ENCODE peak calls at places on chromosomes 11 and 22, in six cellular contexts. Y is cardiac fibroblast, S is tibial nerve, E is adrenal gland, W is ascending aorta, F is lower lobe of right lung. A is an unnamed sample.

GRCh38 chr22:28547132-28547842 is 132.4 kb downstream of the TTC28 start:
- DNase-seq in Y (peak), S (no peak), E (no peak), W (no peak), F (no peak), A (no peak)

GRCh38 chr22:26318975-26319374 is 110.1 kb upstream of the ASPHD2 start:
- DNase-seq in Y (no peak), S (no peak), E (no peak), W (no peak), F (no peak), A (no peak)

GRCh38 chr22:44100411-44100810 is 76.3 kb downstream of the PARVB start:
- DNase-seq in Y (no peak), S (no peak), E (no peak), W (no peak), F (peak), A (no peak)

GRCh38 chr22:25366876-25367466 is 147.5 kb downstream of the CRYBB2 start:
- DNase-seq in Y (no peak), S (no peak), E (no peak), W (no peak), F (peak), A (no peak)

GRCh38 chr22:25935266-25936058 is 193.5 kb downstream of the MYO18B start:
- DNase-seq in Y (no peak), S (no peak), E (no peak), W (no peak), F (no peak), A (no peak)

GRCh38 chr11:13055200-13055599 is 46.1 kb downstream of the RASSF10 start:
- DNase-seq in Y (no peak), S (no peak), E (no peak), W (no peak), F (no peak), A (no peak)

GRCh38 chr11:70304208-70304603 is 33.7 kb downstream of the PPFIA1 start:
- DNase-seq in Y (no peak), S (no peak), E (no peak), W (no peak), F (no peak), A (no peak)

GRCh38 chr11:108958446-108959123 is 293.7 kb downstream of the DDX10 start:
- DNase-seq in Y (peak), S (no peak), E (peak), W (no peak), F (no peak), A (no peak)

GRCh38 chr11:120807414-120808150 is 216.3 kb upstream of the TBCEL start:
- DNase-seq in Y (peak), S (no peak), E (no peak), W (no peak), F (no peak), A (no peak)

GRCh38 chr11:10409207-10409661 is 45.8 kb upstream of the AMPD3 start:
- DNase-seq in Y (peak), S (no peak), E (no peak), W (no peak), F (no peak), A (no peak)

GRCh38 chr11:31045335-31045734 is 324.2 kb downstream of the DCDC1 start:
- DNase-seq in Y (peak), S (no peak), E (no peak), W (no peak), F (no peak), A (peak)

GRCh38 chr11:78759067-78759466 is 184.4 kb upstream of the NARS2 start:
- DNase-seq in Y (no peak), S (no peak), E (no peak), W (no peak), F (no peak), A (no peak)

GRCh38 chr11:107799245-107799859 is 59.2 kb downstream of the SLC35F2 start:
- DNase-seq in Y (peak), S (peak), E (peak), W (peak), F (peak), A (peak)

GRCh38 chr11:32087602-32088001 is 3.3 kb upstream of the RCN1 start:
- DNase-seq in Y (peak), S (no peak), E (no peak), W (no peak), F (no peak), A (no peak)

GRCh38 chr11:11810764-11811726 is 30.7 kb upstream of the USP47 start:
- DNase-seq in Y (no peak), S (no peak), E (no peak), W (no peak), F (no peak), A (no peak)

GRCh38 chr11:61890536-61891330 is 612 bp downstream of the FADS3 start:
- DNase-seq in Y (peak), S (no peak), E (peak), W (peak), F (peak), A (no peak)

DNA sequence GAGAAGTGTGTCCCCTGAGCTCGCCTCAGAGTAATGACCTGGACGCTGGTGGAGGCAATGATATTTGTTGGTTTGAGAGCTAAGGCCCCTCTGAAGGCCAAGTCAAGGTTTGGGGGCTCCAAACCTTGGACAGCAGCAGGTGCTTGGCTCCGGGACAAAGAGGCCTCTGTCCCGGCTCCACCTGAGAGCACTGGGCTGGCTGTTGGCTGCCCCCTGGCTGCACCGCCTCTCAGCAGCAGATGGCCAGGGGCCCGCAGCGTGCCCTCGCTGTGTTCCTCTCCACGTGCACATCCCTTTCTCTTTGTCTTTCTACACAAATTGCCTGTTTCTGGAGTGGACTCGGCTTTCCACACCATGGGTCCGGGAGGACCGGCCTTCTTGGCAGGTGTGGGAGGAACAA is 301.3 kb downstream of the NTM start:
- DNase-seq in Y (no peak), S (no peak), E (no peak), W (no peak), F (no peak), A (no peak)
- TF ChIP-seq CTCF in Y (no peak), S (no peak), E (no peak), W (no peak), F (no peak), A (no peak)

GRCh38 chr11:119316017-119316728 is 757 bp downstream of the MCAM start:
- DNase-seq in Y (no peak), S (no peak), E (peak), W (peak), F (no peak), A (no peak)

GRCh38 chr11:119316729-119317591 is at the start of gene MCAM:
- DNase-seq in Y (peak), S (no peak), E (peak), W (peak), F (no peak), A (no peak)

GRCh38 chr11:119314748-119315138 is 2.2 kb downstream of the MCAM start:
- DNase-seq in Y (no peak), S (no peak), E (no peak), W (no peak), F (no peak), A (no peak)

GRCh38 chr11:119317592-119318239 is 786 bp upstream of the MCAM start:
- DNase-seq in Y (peak), S (no peak), E (no peak), W (no peak), F (no peak), A (no peak)

GRCh38 chr11:119315139-119316016 is 1.6 kb downstream of the MCAM start:
- DNase-seq in Y (no peak), S (no peak), E (peak), W (no peak), F (no peak), A (no peak)
- H3K4me3 ChIP-seq in Y (peak), S (peak), E (no peak), W (peak), F (peak), A (no peak)

GRCh38 chr11:112588252-112588668 is 327.6 kb upstream of the PLET1 start:
- DNase-seq in Y (peak), S (peak), E (peak), W (no peak), F (peak), A (peak)
- TF ChIP-seq CTCF in Y (peak), S (peak), E (peak), W (peak), F (peak), A (peak)

GRCh38 chr22:22166941-22167713 is 77.5 kb upstream of the VPREB1 start:
- DNase-seq in Y (no peak), S (no peak), E (no peak), W (no peak), F (no peak), A (no peak)

GRCh38 chr22:22169923-22170322 is 74.7 kb upstream of the VPREB1 start:
- DNase-seq in Y (no peak), S (no peak), E (no peak), W (no peak), F (no peak), A (no peak)

GRCh38 chr22:22167791-22168189 is 76.8 kb upstream of the VPREB1 start:
- DNase-seq in Y (no peak), S (no peak), E (no peak), W (no peak), F (no peak), A (no peak)

GRCh38 chr22:22168190-22168940 is 76.2 kb upstream of the VPREB1 start:
- DNase-seq in Y (peak), S (no peak), E (no peak), W (no peak), F (no peak), A (peak)

DNA sequence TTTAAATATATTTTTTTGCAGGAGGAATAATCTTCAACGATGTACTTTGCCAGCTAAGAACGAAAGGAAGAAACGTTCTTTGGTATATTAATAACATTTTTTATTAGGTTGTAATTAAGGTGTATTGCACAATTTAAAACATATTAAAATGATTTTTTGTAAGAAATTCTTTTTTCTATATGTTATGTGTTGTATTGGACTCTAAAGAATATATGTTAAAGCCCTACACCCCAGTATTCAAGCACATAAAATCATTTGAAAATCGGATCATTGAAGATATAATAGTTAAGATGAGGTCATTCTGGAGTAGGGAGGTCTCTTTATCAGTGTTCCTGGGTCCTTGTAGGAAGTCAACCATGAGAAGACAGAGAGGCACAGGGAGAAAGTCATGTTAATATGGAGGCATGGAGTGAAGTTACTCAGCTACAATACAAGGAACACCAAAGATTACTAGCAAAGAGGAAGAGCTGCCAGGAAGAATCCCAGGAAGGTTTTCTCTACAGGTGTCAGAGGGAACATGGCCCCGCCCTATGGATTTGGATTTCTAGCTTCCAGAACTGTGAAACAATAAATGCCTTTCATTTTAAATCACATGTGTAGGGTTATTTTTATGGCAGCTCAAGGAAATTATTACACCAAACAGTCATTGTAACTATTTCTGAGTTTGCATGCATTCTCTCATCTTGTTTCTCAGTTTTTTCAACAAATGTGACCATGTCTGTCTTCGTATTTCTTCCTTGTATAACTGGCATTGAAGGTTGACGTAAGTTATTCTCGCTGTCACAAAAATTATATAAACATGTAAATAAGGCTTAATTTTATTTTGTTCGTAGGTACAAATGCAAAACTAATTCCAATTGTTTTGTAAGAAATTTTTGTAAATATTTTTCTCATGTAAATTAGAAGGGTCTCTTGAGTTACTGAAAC is 75.4 kb upstream of the VPREB1 start:
- DNase-seq in Y (no peak), S (no peak), E (no peak), W (no peak), F (no peak), A (no peak)
- H3K4me3 ChIP-seq in Y (no peak), S (no peak), E (no peak), W (no peak), F (no peak), A (no peak)

DNA sequence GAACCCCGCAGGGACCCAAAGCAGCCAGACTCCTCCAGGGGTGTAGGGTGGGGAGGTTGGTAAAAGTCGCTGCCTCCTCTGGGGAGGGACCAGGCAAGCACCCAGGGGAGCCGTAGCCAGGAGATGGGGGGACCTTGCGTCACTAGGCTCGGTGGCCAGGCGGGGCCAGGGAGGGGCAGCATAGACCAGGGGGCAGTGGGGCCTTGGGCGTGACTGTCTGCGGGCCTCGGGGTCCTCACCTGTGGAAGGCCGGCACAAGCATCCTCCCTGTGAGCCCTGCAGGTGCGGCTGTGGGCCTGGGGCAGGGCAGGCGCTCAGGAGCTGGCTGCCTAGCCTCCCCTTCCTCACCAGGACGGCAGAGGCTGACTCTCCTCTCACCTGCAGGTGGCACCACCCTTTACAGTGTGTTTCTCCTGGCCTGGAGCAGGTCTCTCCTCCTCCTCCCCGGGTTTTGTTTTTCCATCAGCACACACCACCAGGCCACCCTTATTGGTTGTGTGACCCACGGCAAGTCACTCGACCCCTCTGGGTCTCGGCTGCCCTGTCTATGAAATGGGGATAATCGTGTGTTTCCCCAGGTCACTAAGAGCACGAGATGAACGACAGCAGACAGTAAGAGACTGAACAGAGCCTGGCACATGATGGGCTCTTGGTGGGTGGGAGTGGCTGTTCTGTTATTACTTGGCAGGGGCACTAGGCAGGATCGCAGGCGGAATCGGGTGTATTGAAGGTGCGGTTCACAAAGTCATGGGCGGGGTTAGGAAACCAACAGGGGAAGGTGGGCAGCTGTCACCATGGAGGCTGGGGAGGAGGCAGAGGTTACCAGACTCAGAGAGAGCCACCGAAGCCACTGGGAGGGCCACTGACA is 52.7 kb downstream of the FLRT1 start:
- DNase-seq in Y (no peak), S (no peak), E (no peak), W (no peak), F (no peak), A (no peak)
- TF ChIP-seq CTCF in Y (peak), S (no peak), E (no peak), W (no peak), F (peak), A (peak)

DNA sequence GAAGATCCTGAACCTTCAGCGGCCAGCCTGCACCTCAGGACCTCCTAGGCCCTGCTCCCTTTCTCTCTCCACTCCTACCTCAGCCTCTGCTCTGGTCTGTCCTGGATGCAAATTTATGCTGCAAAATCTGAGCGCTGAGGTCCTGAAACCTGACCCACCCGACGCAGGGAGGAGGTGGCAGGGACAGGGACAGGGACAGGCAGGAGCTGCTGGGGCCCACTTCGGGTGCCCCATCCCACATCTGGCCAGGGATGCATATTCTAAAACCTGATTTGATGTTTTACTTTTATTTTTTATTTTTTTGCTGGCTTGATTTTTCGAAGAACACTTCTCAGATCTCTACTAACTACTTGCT is 571 bp upstream of the PVALB start:
- DNase-seq in Y (no peak), S (no peak), E (no peak), W (no peak), F (no peak), A (no peak)
- H3K4me3 ChIP-seq in Y (no peak), S (no peak), E (no peak), W (no peak), F (peak), A (no peak)

GRCh38 chr11:95790123-95790932 is at the start of gene CEP57:
- DNase-seq in Y (peak), S (peak), E (peak), W (peak), F (peak), A (peak)

GRCh38 chr11:95789506-95790122 is at the start of gene FAM76B:
- DNase-seq in Y (peak), S (peak), E (peak), W (peak), F (peak), A (peak)

GRCh38 chr11:95791385-95792033 is 1.2 kb downstream of the CEP57 start:
- DNase-seq in Y (no peak), S (no peak), E (no peak), W (no peak), F (no peak), A (no peak)

GRCh38 chr11:95790933-95791247 is 592 bp downstream of the CEP57 start:
- DNase-seq in Y (peak), S (peak), E (peak), W (peak), F (peak), A (no peak)

DNA sequence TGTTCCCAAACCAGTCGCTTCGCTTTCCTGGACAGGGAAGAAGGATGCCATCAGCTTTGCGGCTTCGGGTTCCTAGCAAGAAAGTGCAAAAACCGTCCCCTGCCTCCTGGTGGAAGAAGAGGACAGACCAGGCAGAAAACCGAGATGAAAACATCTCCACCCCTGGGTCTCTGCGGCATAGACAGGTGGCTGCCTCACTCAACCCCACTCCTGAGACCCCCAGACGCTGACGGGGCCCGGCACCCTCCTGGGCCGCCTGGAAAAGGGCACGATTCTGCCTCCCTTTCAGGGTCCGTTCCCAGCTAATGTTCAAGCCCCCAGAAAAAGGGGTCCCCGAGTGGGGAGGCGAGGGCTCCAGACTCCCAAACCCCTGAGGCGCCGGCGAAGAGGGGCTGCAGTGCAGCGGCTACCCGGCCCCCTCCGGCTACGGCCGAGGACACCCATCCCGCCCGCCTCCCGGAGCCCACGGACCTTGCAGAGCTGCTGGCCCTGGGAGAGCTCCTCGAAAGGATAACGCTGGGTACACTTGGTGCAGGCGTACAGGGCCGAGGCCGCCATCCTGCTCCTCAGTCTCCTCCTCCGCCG is 569 bp downstream of the FAM76B start:
- DNase-seq in Y (peak), S (no peak), E (peak), W (no peak), F (no peak), A (no peak)
- TF ChIP-seq CTCF in Y (peak), S (no peak), E (peak), W (no peak), F (no peak), A (peak)

GRCh38 chr11:132242662-132243061 is 872.2 kb downstream of the NTM start:
- DNase-seq in Y (no peak), S (no peak), E (no peak), W (no peak), F (no peak), A (no peak)
- H3K4me3 ChIP-seq in Y (no peak), S (no peak), E (no peak), W (no peak), F (no peak), A (no peak)

GRCh38 chr11:7143908-7144307 is 55.1 kb downstream of the RBMXL2 start:
- DNase-seq in Y (peak), S (no peak), E (no peak), W (no peak), F (no peak), A (peak)
- TF ChIP-seq CTCF in Y (peak), S (peak), E (peak), W (no peak), F (no peak), A (peak)

A was measured in LNCaP clone FGC.